ENCODE peak calls at places on chromosomes 3 and 15, in five cellular contexts. F is H9, X is cardiac muscle cell, J is tibial artery, W is ovary. V is an unnamed sample.

GRCh38 chr3:65538101-65538500 is 500.6 kb downstream of the MAGI1 start:
- DNase-seq in X (no peak), J (no peak), W (no peak), F (no peak), V (no peak)

GRCh38 chr3:53160660-53161344 is at the start of gene PRKCD:
- DNase-seq in J (peak; percentile 85), F (peak; percentile 88), X (peak; percentile 67), W (peak; percentile 84), V (peak; percentile 93)

GRCh38 chr3:148861277-148861869 is 3.7 kb upstream of the CPA3 start:
- DNase-seq in J (no peak), F (no peak), W (no peak), X (peak; percentile 42), V (peak; percentile 50)

GRCh38 chr15:63019539-63020109 is 22.9 kb upstream of the TPM1 start:
- DNase-seq in F (peak; percentile 74), J (no peak), X (peak; percentile 77), W (no peak), V (peak; percentile 73)

GRCh38 chr3:47794585-47794984 is 8.4 kb upstream of the DHX30 start:
- DNase-seq in X (no peak), J (no peak), W (no peak), F (no peak), V (no peak)

GRCh38 chr3:111151438-111151837 is 79.8 kb downstream of the NECTIN3 start:
- DNase-seq in J (no peak), W (no peak), X (no peak), F (no peak), V (no peak)

GRCh38 chr15:30943654-30944335 is 40.1 kb downstream of the FAN1 start:
- DNase-seq in X (no peak), F (no peak), W (no peak), J (no peak), V (no peak)

GRCh38 chr15:84981711-84982300 is at the start of gene PDE8A:
- DNase-seq in J (no peak), F (peak; percentile 40), W (peak; percentile 15), X (peak; percentile 62), V (peak; percentile 76)

GRCh38 chr15:76346666-76347506 is 10.3 kb downstream of the ISL2 start:
- DNase-seq in X (peak; percentile 55), W (no peak), F (peak; percentile 47), J (no peak), V (peak; percentile 77)

GRCh38 chr15:64146520-64146884 is 5.0 kb upstream of the SNX22 start:
- DNase-seq in F (no peak), J (no peak), W (no peak), X (no peak), V (no peak)
- H3K4me1 ChIP-seq in F (no peaks in the 10 kb centered on the region), J (peaks cover 6% of the 10 kb centered on the region), W (no peaks in the 10 kb centered on the region), X (peaks cover 17% of the 10 kb centered on the region), V (peaks cover 7% of the 10 kb centered on the region)

DNA sequence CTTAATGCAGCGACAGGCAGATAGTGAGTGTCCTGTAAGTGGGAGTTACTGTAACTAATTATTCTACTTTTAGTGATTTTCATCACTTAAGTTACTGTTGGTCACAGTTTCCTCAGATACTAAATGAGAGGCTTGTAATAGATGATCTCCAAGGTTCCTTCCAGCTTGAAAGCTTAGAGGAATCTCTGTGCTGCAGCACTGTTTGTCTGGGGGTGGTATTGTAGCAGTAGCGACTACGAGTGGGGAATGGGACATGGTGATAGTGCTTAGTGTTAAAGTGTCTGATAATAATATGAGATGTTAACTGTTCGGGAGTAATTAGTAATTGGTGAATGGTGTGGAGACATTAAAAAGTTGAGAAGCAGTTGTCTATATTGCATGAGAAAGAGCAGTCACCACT is 12.4 kb downstream of the PPP4R2 start:
- DNase-seq in W (no peak), X (no peak), F (no peak), J (no peak), V (no peak)
- H3K4me1 ChIP-seq in W (peaks cover 10% of the 10 kb centered on the region), X (peaks cover 17% of the 10 kb centered on the region), F (no peaks in the 10 kb centered on the region), J (peaks cover 50% of the 10 kb centered on the region), V (peaks cover 5% of the 10 kb centered on the region)

DNA sequence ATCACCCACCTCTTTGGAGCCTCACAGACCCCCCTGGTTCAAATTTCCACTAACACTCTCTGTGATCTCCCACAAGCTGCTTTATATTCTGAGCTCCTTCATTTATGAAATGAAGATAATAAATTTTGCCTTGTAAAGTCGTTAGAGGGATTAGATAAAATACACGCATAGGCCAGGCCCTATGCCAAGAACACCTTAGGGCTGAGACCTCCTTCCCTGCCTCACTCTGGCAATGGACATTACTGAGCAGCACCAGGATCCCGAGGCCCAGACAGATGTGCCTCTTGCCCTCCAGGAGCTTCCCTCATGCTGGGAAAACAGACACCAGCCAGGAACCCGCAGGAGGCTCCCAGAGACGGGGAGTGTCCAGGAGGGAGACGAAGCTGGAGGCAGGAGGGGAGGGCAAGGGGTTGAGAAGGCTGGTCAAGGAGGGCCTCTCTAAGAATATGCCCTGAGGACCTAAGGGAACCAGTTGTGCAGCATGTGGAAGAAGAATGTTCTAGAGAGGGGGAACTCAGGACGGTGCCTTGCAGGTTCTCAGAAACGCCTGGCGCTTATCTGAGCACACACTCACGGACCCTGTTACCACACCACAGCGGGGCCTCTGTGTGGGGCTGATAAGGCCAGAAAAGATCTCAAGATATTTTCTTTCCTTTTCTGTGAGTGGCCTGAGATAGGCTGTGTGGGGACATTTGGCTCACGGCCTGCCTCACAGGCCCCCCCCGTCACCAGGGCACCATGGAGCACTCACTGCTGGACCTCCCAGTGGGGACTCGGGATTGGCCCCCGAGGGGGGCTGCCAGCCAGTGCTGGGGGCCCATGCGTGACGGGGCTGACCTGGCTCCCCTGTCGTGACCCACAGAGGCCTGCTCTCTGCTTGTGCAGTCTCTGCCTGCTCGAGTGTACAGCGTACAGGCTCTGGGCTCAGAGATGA is 21.9 kb upstream of the CYP11A1 start:
- DNase-seq in F (no peak), J (no peak), W (no peak), X (no peak), V (no peak)
- H3K4me1 ChIP-seq in F (no peaks in the 10 kb centered on the region), J (no peaks in the 10 kb centered on the region), W (no peaks in the 10 kb centered on the region), X (peaks cover 19% of the 10 kb centered on the region), V (peaks cover 19% of the 10 kb centered on the region)

GRCh38 chr3:157151151-157151550 is 8.8 kb downstream of the CCNL1 start:
- DNase-seq in W (no peak), F (no peak), X (no peak), J (no peak), V (no peak)
- H3K4me1 ChIP-seq in W (no peaks in the 10 kb centered on the region), F (no peaks in the 10 kb centered on the region), X (peaks cover 20% of the 10 kb centered on the region), J (peaks cover 33% of the 10 kb centered on the region), V (peaks cover 10% of the 10 kb centered on the region)

GRCh38 chr3:195443391-195443989 is 670 bp upstream of the ACAP2 start:
- DNase-seq in F (no peak), X (no peak), J (no peak), W (no peak), V (peak; percentile 12)
- H3K4me1 ChIP-seq in F (peaks cover 4% of the 10 kb centered on the region), X (peaks cover 12% of the 10 kb centered on the region), J (peaks cover 26% of the 10 kb centered on the region), W (peaks cover 4% of the 10 kb centered on the region), V (peaks cover 6% of the 10 kb centered on the region)

GRCh38 chr3:37991823-37992222 is 1.2 kb downstream of the VILL start:
- DNase-seq in J (no peak), W (no peak), X (no peak), F (no peak), V (no peak)
- H3K4me1 ChIP-seq in J (peaks cover 6% of the 10 kb centered on the region), W (peaks cover 2% of the 10 kb centered on the region), X (peaks cover 6% of the 10 kb centered on the region), F (no peaks in the 10 kb centered on the region), V (no peaks in the 10 kb centered on the region)

DNA sequence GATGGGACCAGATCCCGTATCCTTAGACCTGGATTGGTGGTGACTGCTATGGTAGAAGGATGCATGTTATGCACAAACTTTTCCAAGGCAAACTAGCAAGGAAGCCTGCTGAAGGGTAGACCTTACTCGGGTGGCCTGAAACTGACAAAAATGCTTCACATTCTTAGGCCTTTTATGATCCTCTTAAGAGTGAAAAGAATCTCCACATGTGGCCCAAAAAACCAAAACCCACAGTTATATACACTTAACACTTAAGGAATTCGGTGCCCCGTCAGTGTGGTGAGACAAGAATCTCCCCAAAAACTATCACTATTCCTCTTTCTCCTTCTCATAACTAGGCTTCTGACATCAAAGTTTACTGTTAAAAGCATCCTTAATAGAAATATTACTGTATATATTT is 130.1 kb upstream of the SOX2 start:
- DNase-seq in X (no peak), W (no peak), F (no peak), J (no peak), V (no peak)
- H3K4me1 ChIP-seq in X (no peaks in the 10 kb centered on the region), W (no peaks in the 10 kb centered on the region), F (no peaks in the 10 kb centered on the region), J (no peaks in the 10 kb centered on the region), V (no peaks in the 10 kb centered on the region)

DNA sequence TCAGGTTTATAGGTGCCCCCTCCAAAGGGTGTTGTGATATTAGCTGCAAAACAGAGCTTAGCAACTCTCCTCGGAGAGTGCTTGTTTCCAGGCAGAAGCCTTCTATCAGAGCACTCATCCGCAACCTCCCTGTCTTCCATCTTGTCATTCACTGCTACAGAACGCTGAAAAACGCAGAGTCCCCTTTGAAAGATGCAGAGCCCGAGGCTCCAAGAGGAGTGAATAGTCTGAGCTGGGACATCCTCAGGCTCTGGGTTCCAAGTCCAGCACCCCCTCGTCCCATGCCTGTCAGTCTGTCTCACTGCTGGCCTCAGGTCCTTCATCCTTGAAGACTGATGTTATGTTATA is 84.5 kb downstream of the CPN2 start:
- DNase-seq in F (peak; percentile 20), W (no peak), X (no peak), J (no peak), V (no peak)
- H3K4me1 ChIP-seq in F (no peaks in the 10 kb centered on the region), W (peaks cover 28% of the 10 kb centered on the region), X (peaks cover 8% of the 10 kb centered on the region), J (peaks cover 39% of the 10 kb centered on the region), V (peaks cover 46% of the 10 kb centered on the region)

V was measured in neural progenitor cell.